ENCODE peak calls at places on chromosome 15, in nine cellular contexts. One of them, this sample, is unnamed.

GRCh38 chr15:27506752-27507151 is 535.8 kb downstream of the GABRG3 start:
- DNase-seq in AG10803: no peak
- DNase-seq in Caco-2: no peak
- DNase-seq in endodermal cell: no peak
- DNase-seq in NCI-H2171 treated with DMSO at 0.1 percent for 48 hours: no peak
- DNase-seq in activated T-cell treated with anti-CD3 and anti-CD28 coated beads for 4 hours: no peak
- DNase-seq in T1000: no peak
- DNase-seq in Daoy: no peak
- DNase-seq in NCI-H510A: no peak
- DNase-seq in this sample: no peak

GRCh38 chr15:68821190-68821897 is 649 bp upstream of the ANP32A start:
- DNase-seq in AG10803: no peak
- DNase-seq in endodermal cell: no peak
- DNase-seq in T1000: no peak
- DNase-seq in NCI-H2171 treated with DMSO at 0.1 percent for 48 hours: no peak
- DNase-seq in Caco-2: no peak
- DNase-seq in NCI-H510A: no peak
- DNase-seq in activated T-cell treated with anti-CD3 and anti-CD28 coated beads for 4 hours: no peak
- DNase-seq in Daoy: peak; percentile 13
- DNase-seq in this sample: no peak

GRCh38 chr15:70323111-70323851 is 225.6 kb upstream of the TLE3 start:
- DNase-seq in AG10803: peak; percentile 88
- DNase-seq in endodermal cell: peak; percentile 67
- DNase-seq in NCI-H510A: no peak
- DNase-seq in NCI-H2171 treated with DMSO at 0.1 percent for 48 hours: peak; percentile 74
- DNase-seq in Caco-2: no peak
- DNase-seq in Daoy: peak; percentile 33
- DNase-seq in activated T-cell treated with anti-CD3 and anti-CD28 coated beads for 4 hours: no peak
- DNase-seq in T1000: no peak
- DNase-seq in this sample: no peak

GRCh38 chr15:57118013-57118799 is 199.8 kb downstream of the TCF12 start:
- DNase-seq in Daoy: no peak
- DNase-seq in NCI-H2171 treated with DMSO at 0.1 percent for 48 hours: no peak
- DNase-seq in endodermal cell: no peak
- DNase-seq in T1000: no peak
- DNase-seq in activated T-cell treated with anti-CD3 and anti-CD28 coated beads for 4 hours: no peak
- DNase-seq in NCI-H510A: no peak
- DNase-seq in AG10803: peak; percentile 11
- DNase-seq in Caco-2: no peak
- DNase-seq in this sample: no peak

GRCh38 chr15:81939604-81940440 is 106.0 kb downstream of the MEX3B start:
- DNase-seq in activated T-cell treated with anti-CD3 and anti-CD28 coated beads for 4 hours: no peak
- DNase-seq in AG10803: peak; percentile 16
- DNase-seq in Daoy: peak; percentile 26
- DNase-seq in endodermal cell: peak; percentile 61
- DNase-seq in NCI-H510A: no peak
- DNase-seq in NCI-H2171 treated with DMSO at 0.1 percent for 48 hours: peak; percentile 32
- DNase-seq in T1000: no peak
- DNase-seq in Caco-2: peak; percentile 12
- DNase-seq in this sample: peak; percentile 11

GRCh38 chr15:32669870-32670623 is 28.5 kb downstream of the SCG5 start:
- DNase-seq in T1000: peak; percentile 21
- DNase-seq in activated T-cell treated with anti-CD3 and anti-CD28 coated beads for 4 hours: no peak
- DNase-seq in AG10803: peak; percentile 94
- DNase-seq in NCI-H510A: no peak
- DNase-seq in endodermal cell: no peak
- DNase-seq in Caco-2: no peak
- DNase-seq in NCI-H2171 treated with DMSO at 0.1 percent for 48 hours: no peak
- DNase-seq in Daoy: no peak
- DNase-seq in this sample: no peak

GRCh38 chr15:37133619-37134018 is 33.3 kb upstream of the MEIS2 start:
- DNase-seq in NCI-H2171 treated with DMSO at 0.1 percent for 48 hours: peak; percentile 31
- DNase-seq in endodermal cell: no peak
- DNase-seq in AG10803: peak; percentile 50
- DNase-seq in Daoy: no peak
- DNase-seq in NCI-H510A: no peak
- DNase-seq in activated T-cell treated with anti-CD3 and anti-CD28 coated beads for 4 hours: no peak
- DNase-seq in T1000: no peak
- DNase-seq in Caco-2: no peak
- DNase-seq in this sample: no peak

GRCh38 chr15:35741395-35741794 is 195.4 kb upstream of the DPH6 start:
- DNase-seq in T1000: no peak
- DNase-seq in AG10803: no peak
- DNase-seq in Daoy: no peak
- DNase-seq in NCI-H510A: no peak
- DNase-seq in Caco-2: no peak
- DNase-seq in activated T-cell treated with anti-CD3 and anti-CD28 coated beads for 4 hours: no peak
- DNase-seq in endodermal cell: no peak
- DNase-seq in NCI-H2171 treated with DMSO at 0.1 percent for 48 hours: no peak
- DNase-seq in this sample: no peak

GRCh38 chr15:101246391-101246790 is 5.5 kb downstream of the CHSY1 start:
- DNase-seq in activated T-cell treated with anti-CD3 and anti-CD28 coated beads for 4 hours: no peak
- DNase-seq in AG10803: no peak
- DNase-seq in NCI-H2171 treated with DMSO at 0.1 percent for 48 hours: no peak
- DNase-seq in Daoy: no peak
- DNase-seq in NCI-H510A: no peak
- DNase-seq in Caco-2: no peak
- DNase-seq in endodermal cell: no peak
- DNase-seq in T1000: no peak
- DNase-seq in this sample: no peak

GRCh38 chr15:66188464-66188863 is 65.1 kb downstream of the MEGF11 start:
- DNase-seq in endodermal cell: peak; percentile 48
- DNase-seq in activated T-cell treated with anti-CD3 and anti-CD28 coated beads for 4 hours: no peak
- DNase-seq in AG10803: no peak
- DNase-seq in NCI-H510A: no peak
- DNase-seq in Daoy: no peak
- DNase-seq in T1000: no peak
- DNase-seq in Caco-2: no peak
- DNase-seq in NCI-H2171 treated with DMSO at 0.1 percent for 48 hours: no peak
- DNase-seq in this sample: no peak

GRCh38 chr15:100279446-100279845 is 62.3 kb downstream of the ADAMTS17 start:
- DNase-seq in T1000: no peak
- DNase-seq in AG10803: no peak
- DNase-seq in NCI-H510A: no peak
- DNase-seq in Daoy: no peak
- DNase-seq in activated T-cell treated with anti-CD3 and anti-CD28 coated beads for 4 hours: no peak
- DNase-seq in Caco-2: no peak
- DNase-seq in endodermal cell: no peak
- DNase-seq in NCI-H2171 treated with DMSO at 0.1 percent for 48 hours: no peak
- DNase-seq in this sample: no peak

GRCh38 chr15:96037584-96037983 is 292.9 kb upstream of the NR2F2 start:
- DNase-seq in activated T-cell treated with anti-CD3 and anti-CD28 coated beads for 4 hours: no peak
- DNase-seq in NCI-H2171 treated with DMSO at 0.1 percent for 48 hours: no peak
- DNase-seq in Caco-2: no peak
- DNase-seq in T1000: no peak
- DNase-seq in endodermal cell: no peak
- DNase-seq in Daoy: peak; percentile 44
- DNase-seq in AG10803: no peak
- DNase-seq in NCI-H510A: no peak
- DNase-seq in this sample: no peak

GRCh38 chr15:75065851-75066509 is 42.6 kb downstream of the PPCDC start:
- DNase-seq in endodermal cell: no peak
- DNase-seq in Caco-2: peak; percentile 64
- DNase-seq in activated T-cell treated with anti-CD3 and anti-CD28 coated beads for 4 hours: no peak
- DNase-seq in Daoy: peak; percentile 71
- DNase-seq in AG10803: no peak
- DNase-seq in NCI-H2171 treated with DMSO at 0.1 percent for 48 hours: peak; percentile 35
- DNase-seq in T1000: no peak
- DNase-seq in NCI-H510A: no peak
- DNase-seq in this sample: no peak

GRCh38 chr15:52857471-52857870 is 67.3 kb upstream of the ONECUT1 start:
- DNase-seq in Caco-2: no peak
- DNase-seq in endodermal cell: peak; percentile 55
- DNase-seq in NCI-H2171 treated with DMSO at 0.1 percent for 48 hours: no peak
- DNase-seq in AG10803: no peak
- DNase-seq in NCI-H510A: no peak
- DNase-seq in T1000: no peak
- DNase-seq in Daoy: no peak
- DNase-seq in activated T-cell treated with anti-CD3 and anti-CD28 coated beads for 4 hours: no peak
- DNase-seq in this sample: peak; percentile 44

GRCh38 chr15:92034227-92034626 is 180.7 kb downstream of the SLCO3A1 start:
- DNase-seq in activated T-cell treated with anti-CD3 and anti-CD28 coated beads for 4 hours: no peak
- DNase-seq in T1000: no peak
- DNase-seq in Caco-2: no peak
- DNase-seq in NCI-H510A: no peak
- DNase-seq in Daoy: peak; percentile 16
- DNase-seq in AG10803: peak; percentile 23
- DNase-seq in NCI-H2171 treated with DMSO at 0.1 percent for 48 hours: no peak
- DNase-seq in endodermal cell: no peak
- DNase-seq in this sample: no peak

GRCh38 chr15:73325191-73325980 is 43.4 kb downstream of the HCN4 start:
- DNase-seq in activated T-cell treated with anti-CD3 and anti-CD28 coated beads for 4 hours: no peak
- DNase-seq in NCI-H510A: no peak
- DNase-seq in T1000: no peak
- DNase-seq in Caco-2: peak; percentile 12
- DNase-seq in endodermal cell: peak; percentile 67
- DNase-seq in NCI-H2171 treated with DMSO at 0.1 percent for 48 hours: no peak
- DNase-seq in AG10803: no peak
- DNase-seq in Daoy: peak; percentile 56
- DNase-seq in this sample: no peak

GRCh38 chr15:80404719-80405553 is 754 bp downstream of the ARNT2 start:
- DNase-seq in NCI-H510A: no peak
- DNase-seq in Daoy: peak; percentile 71
- DNase-seq in Caco-2: no peak
- DNase-seq in NCI-H2171 treated with DMSO at 0.1 percent for 48 hours: peak; percentile 38
- DNase-seq in T1000: no peak
- DNase-seq in endodermal cell: peak; percentile 81
- DNase-seq in activated T-cell treated with anti-CD3 and anti-CD28 coated beads for 4 hours: no peak
- DNase-seq in AG10803: no peak
- DNase-seq in this sample: no peak

GRCh38 chr15:65245096-65245849 is 34.0 kb upstream of the CILP start:
- DNase-seq in AG10803: peak; percentile 44
- DNase-seq in NCI-H510A: no peak
- DNase-seq in Daoy: peak; percentile 53
- DNase-seq in T1000: no peak
- DNase-seq in activated T-cell treated with anti-CD3 and anti-CD28 coated beads for 4 hours: no peak
- DNase-seq in Caco-2: no peak
- DNase-seq in NCI-H2171 treated with DMSO at 0.1 percent for 48 hours: no peak
- DNase-seq in endodermal cell: no peak
- DNase-seq in this sample: no peak

GRCh38 chr15:35289029-35289617 is 204.0 kb upstream of the NANOGP8 start:
- DNase-seq in Daoy: peak; percentile 34
- DNase-seq in T1000: no peak
- DNase-seq in NCI-H2171 treated with DMSO at 0.1 percent for 48 hours: peak; percentile 36
- DNase-seq in activated T-cell treated with anti-CD3 and anti-CD28 coated beads for 4 hours: no peak
- DNase-seq in NCI-H510A: no peak
- DNase-seq in endodermal cell: no peak
- DNase-seq in Caco-2: peak; percentile 51
- DNase-seq in AG10803: peak; percentile 78
- DNase-seq in this sample: no peak

GRCh38 chr15:101145362-101145761 is 106.5 kb downstream of the CHSY1 start:
- DNase-seq in activated T-cell treated with anti-CD3 and anti-CD28 coated beads for 4 hours: no peak
- DNase-seq in NCI-H2171 treated with DMSO at 0.1 percent for 48 hours: no peak
- DNase-seq in endodermal cell: peak; percentile 34
- DNase-seq in Daoy: no peak
- DNase-seq in NCI-H510A: no peak
- DNase-seq in Caco-2: no peak
- DNase-seq in T1000: no peak
- DNase-seq in AG10803: no peak
- DNase-seq in this sample: no peak

GRCh38 chr15:61086756-61087155 is 142.3 kb downstream of the RORA start:
- DNase-seq in NCI-H510A: no peak
- DNase-seq in NCI-H2171 treated with DMSO at 0.1 percent for 48 hours: no peak
- DNase-seq in endodermal cell: no peak
- DNase-seq in T1000: no peak
- DNase-seq in AG10803: no peak
- DNase-seq in Caco-2: no peak
- DNase-seq in Daoy: no peak
- DNase-seq in activated T-cell treated with anti-CD3 and anti-CD28 coated beads for 4 hours: no peak
- DNase-seq in this sample: no peak